ENCODE peak calls at places on chromosomes 7 and 10, in nine cellular contexts. One of them, this sample, is unnamed.

GRCh38 chr10:109969907-109970306 is 37.9 kb upstream of the ADD3 start:
- DNase-seq in choroid plexus epithelial cell: no peak
- DNase-seq in CD8-positive, alpha-beta T cell: no peak
- DNase-seq in AG04449: no peak
- DNase-seq in GM13977: no peak
- DNase-seq in AG09319: no peak
- DNase-seq in uterus: no peak
- DNase-seq in HFFc6: no peak
- DNase-seq in hepatocyte: no peak
- DNase-seq in this sample: no peak

GRCh38 chr10:10605551-10606081 is 412.1 kb upstream of the CELF2 start:
- DNase-seq in choroid plexus epithelial cell: peak; percentile 78
- DNase-seq in CD8-positive, alpha-beta T cell: no peak
- DNase-seq in AG04449: peak; percentile 16
- DNase-seq in GM13977: no peak
- DNase-seq in AG09319: peak; percentile 96
- DNase-seq in uterus: peak; percentile 76
- DNase-seq in HFFc6: peak; percentile 32
- DNase-seq in hepatocyte: peak; percentile 39
- DNase-seq in this sample: no peak

GRCh38 chr10:122492955-122493597 is 31.7 kb downstream of the HTRA1 start:
- DNase-seq in choroid plexus epithelial cell: peak; percentile 53
- DNase-seq in CD8-positive, alpha-beta T cell: no peak
- DNase-seq in AG04449: no peak
- DNase-seq in GM13977: no peak
- DNase-seq in AG09319: peak; percentile 54
- DNase-seq in uterus: peak; percentile 70
- DNase-seq in HFFc6: no peak
- DNase-seq in hepatocyte: peak; percentile 28
- DNase-seq in this sample: no peak

GRCh38 chr7:44152971-44153947 is 12.1 kb upstream of the MYL7 start:
- DNase-seq in choroid plexus epithelial cell: no peak
- DNase-seq in CD8-positive, alpha-beta T cell: no peak
- DNase-seq in AG04449: no peak
- DNase-seq in GM13977: no peak
- DNase-seq in AG09319: no peak
- DNase-seq in uterus: peak; percentile 18
- DNase-seq in HFFc6: no peak
- DNase-seq in hepatocyte: no peak
- DNase-seq in this sample: no peak

GRCh38 chr10:77768046-77768445 is 130.4 kb upstream of the KCNMA1 start:
- DNase-seq in choroid plexus epithelial cell: no peak
- DNase-seq in CD8-positive, alpha-beta T cell: no peak
- DNase-seq in AG04449: no peak
- DNase-seq in GM13977: no peak
- DNase-seq in AG09319: no peak
- DNase-seq in uterus: no peak
- DNase-seq in HFFc6: no peak
- DNase-seq in hepatocyte: no peak
- DNase-seq in this sample: no peak

GRCh38 chr10:102660891-102661613 is 16.8 kb downstream of the TRIM8 start:
- DNase-seq in choroid plexus epithelial cell: peak; percentile 65
- DNase-seq in CD8-positive, alpha-beta T cell: peak; percentile 58
- DNase-seq in AG04449: no peak
- DNase-seq in GM13977: peak; percentile 90
- DNase-seq in AG09319: peak; percentile 41
- DNase-seq in uterus: no peak
- DNase-seq in HFFc6: no peak
- DNase-seq in hepatocyte: peak; percentile 65
- DNase-seq in this sample: peak; percentile 90

GRCh38 chr7:102890292-102890970 is 22.4 kb upstream of the LRRC17 start:
- DNase-seq in choroid plexus epithelial cell: peak; percentile 97
- DNase-seq in CD8-positive, alpha-beta T cell: no peak
- DNase-seq in AG04449: peak; percentile 38
- DNase-seq in GM13977: no peak
- DNase-seq in AG09319: no peak
- DNase-seq in uterus: no peak
- DNase-seq in HFFc6: peak; percentile 46
- DNase-seq in hepatocyte: peak; percentile 35
- DNase-seq in this sample: no peak

GRCh38 chr7:151856516-151856915 is 20.4 kb downstream of the PRKAG2 start:
- DNase-seq in choroid plexus epithelial cell: no peak
- DNase-seq in CD8-positive, alpha-beta T cell: no peak
- DNase-seq in AG04449: no peak
- DNase-seq in GM13977: no peak
- DNase-seq in AG09319: no peak
- DNase-seq in uterus: no peak
- DNase-seq in HFFc6: no peak
- DNase-seq in hepatocyte: no peak
- DNase-seq in this sample: no peak

GRCh38 chr10:132526676-132527075 is 10.9 kb upstream of the INPP5A start:
- DNase-seq in choroid plexus epithelial cell: peak; percentile 52
- DNase-seq in CD8-positive, alpha-beta T cell: no peak
- DNase-seq in AG04449: peak; percentile 70
- DNase-seq in GM13977: no peak
- DNase-seq in AG09319: no peak
- DNase-seq in uterus: no peak
- DNase-seq in HFFc6: peak; percentile 87
- DNase-seq in hepatocyte: no peak
- DNase-seq in this sample: no peak

GRCh38 chr10:17661510-17661909 is 17.6 kb downstream of the STAM start:
- DNase-seq in choroid plexus epithelial cell: no peak
- DNase-seq in CD8-positive, alpha-beta T cell: no peak
- DNase-seq in AG04449: no peak
- DNase-seq in GM13977: no peak
- DNase-seq in AG09319: no peak
- DNase-seq in uterus: no peak
- DNase-seq in HFFc6: no peak
- DNase-seq in hepatocyte: no peak
- DNase-seq in this sample: no peak

DNA sequence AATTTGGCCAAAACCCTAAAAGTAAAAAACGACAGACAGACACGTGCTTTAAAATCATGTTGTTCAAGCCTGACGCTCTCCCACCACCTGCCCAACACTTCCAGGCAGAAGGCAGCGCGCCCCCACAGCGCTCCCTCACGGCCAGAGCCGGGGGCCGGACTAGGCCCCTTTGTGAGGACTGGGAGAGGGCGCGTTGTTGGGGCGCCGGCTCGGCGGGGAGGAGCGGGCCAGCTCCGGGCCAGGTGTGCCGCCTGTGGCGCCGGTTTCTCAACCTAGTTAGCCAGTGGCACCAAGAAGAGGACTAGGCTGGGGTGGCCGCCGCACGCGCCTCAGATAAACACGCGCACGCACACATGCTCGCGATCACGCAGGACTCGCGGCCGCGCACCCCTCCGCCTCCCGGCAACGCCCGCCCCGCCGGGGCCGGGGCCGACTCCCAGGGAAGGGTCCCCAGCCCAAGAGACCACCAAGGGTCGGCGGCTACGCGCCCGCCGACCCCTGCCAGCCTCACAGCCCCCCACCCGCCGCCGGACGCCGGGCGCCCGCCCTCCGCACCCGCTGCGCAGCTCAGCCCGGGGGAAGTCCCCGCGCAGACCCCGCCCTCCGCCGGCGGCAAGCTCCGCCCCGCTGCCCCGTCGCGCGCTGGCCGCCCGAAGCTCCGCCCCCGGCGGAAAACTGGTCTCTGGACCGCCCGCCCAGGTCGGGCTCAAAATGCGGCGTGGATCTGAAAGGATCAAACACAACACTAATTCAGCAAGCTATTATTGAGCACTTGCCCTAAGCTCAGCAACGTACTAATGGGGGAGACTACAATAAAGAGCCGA is at the start of gene IMMP2L:
- DNase-seq in choroid plexus epithelial cell: peak; percentile 88
- DNase-seq in CD8-positive, alpha-beta T cell: peak; percentile 82
- DNase-seq in AG04449: no peak
- DNase-seq in GM13977: peak; percentile 94
- DNase-seq in AG09319: peak; percentile 32
- DNase-seq in uterus: peak; percentile 83
- DNase-seq in HFFc6: peak; percentile 73
- DNase-seq in hepatocyte: peak; percentile 95
- DNase-seq in this sample: peak; percentile 95
- TF ChIP-seq CTCF in choroid plexus epithelial cell: peak; percentile 49
- TF ChIP-seq CTCF in CD8-positive, alpha-beta T cell: peak; percentile 15
- TF ChIP-seq CTCF in AG04449: peak; percentile 54
- TF ChIP-seq CTCF in GM13977: peak; percentile 61
- TF ChIP-seq CTCF in AG09319: peak; percentile 40
- TF ChIP-seq CTCF in uterus: peak; percentile 41
- TF ChIP-seq CTCF in HFFc6: peak; percentile 67
- TF ChIP-seq CTCF in hepatocyte: peak; percentile 50
- TF ChIP-seq CTCF in this sample: peak; percentile 71

GRCh38 chr10:845526-845925 is 86.0 kb downstream of the LARP4B start:
- DNase-seq in choroid plexus epithelial cell: no peak
- DNase-seq in CD8-positive, alpha-beta T cell: no peak
- DNase-seq in AG04449: no peak
- DNase-seq in GM13977: no peak
- DNase-seq in AG09319: no peak
- DNase-seq in uterus: no peak
- DNase-seq in HFFc6: no peak
- DNase-seq in hepatocyte: no peak
- DNase-seq in this sample: no peak

GRCh38 chr10:844552-844951 is 87.0 kb downstream of the LARP4B start:
- DNase-seq in choroid plexus epithelial cell: peak; percentile 57
- DNase-seq in CD8-positive, alpha-beta T cell: no peak
- DNase-seq in AG04449: no peak
- DNase-seq in GM13977: no peak
- DNase-seq in AG09319: no peak
- DNase-seq in uterus: no peak
- DNase-seq in HFFc6: no peak
- DNase-seq in hepatocyte: no peak
- DNase-seq in this sample: no peak

GRCh38 chr10:850093-850492 is 81.4 kb downstream of the LARP4B start:
- DNase-seq in choroid plexus epithelial cell: no peak
- DNase-seq in CD8-positive, alpha-beta T cell: no peak
- DNase-seq in AG04449: no peak
- DNase-seq in GM13977: no peak
- DNase-seq in AG09319: no peak
- DNase-seq in uterus: no peak
- DNase-seq in HFFc6: no peak
- DNase-seq in hepatocyte: no peak
- DNase-seq in this sample: no peak

GRCh38 chr10:851891-852290 is 79.6 kb downstream of the LARP4B start:
- DNase-seq in choroid plexus epithelial cell: no peak
- DNase-seq in CD8-positive, alpha-beta T cell: no peak
- DNase-seq in AG04449: no peak
- DNase-seq in GM13977: peak; percentile 34
- DNase-seq in AG09319: no peak
- DNase-seq in uterus: no peak
- DNase-seq in HFFc6: no peak
- DNase-seq in hepatocyte: no peak
- DNase-seq in this sample: peak; percentile 48

DNA sequence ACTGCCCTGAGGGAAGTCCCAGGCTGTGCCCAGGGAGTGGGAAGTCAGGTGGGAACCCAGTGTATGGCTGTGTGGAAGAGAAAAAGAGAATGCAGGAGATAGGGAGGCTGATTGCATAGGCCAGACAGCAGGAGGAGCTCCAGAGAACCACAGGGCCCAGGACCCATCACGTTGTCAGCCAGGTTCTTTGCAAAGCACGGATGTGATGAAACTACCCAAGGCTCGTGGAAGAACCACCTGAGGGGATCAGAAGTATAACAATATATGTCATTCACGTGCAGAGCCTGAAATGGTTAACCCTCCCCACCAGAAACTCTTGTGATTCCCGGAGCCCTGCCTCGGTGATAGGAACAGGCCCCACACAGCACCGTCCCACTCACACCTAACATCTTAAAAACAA is 83.6 kb downstream of the LARP4B start:
- DNase-seq in choroid plexus epithelial cell: peak; percentile 72
- DNase-seq in CD8-positive, alpha-beta T cell: no peak
- DNase-seq in AG04449: no peak
- DNase-seq in GM13977: no peak
- DNase-seq in AG09319: no peak
- DNase-seq in uterus: no peak
- DNase-seq in HFFc6: no peak
- DNase-seq in hepatocyte: no peak
- DNase-seq in this sample: no peak
- TF ChIP-seq CTCF in choroid plexus epithelial cell: peak; percentile 69
- TF ChIP-seq CTCF in CD8-positive, alpha-beta T cell: no peak
- TF ChIP-seq CTCF in AG04449: peak; percentile 12
- TF ChIP-seq CTCF in GM13977: no peak
- TF ChIP-seq CTCF in AG09319: no peak
- TF ChIP-seq CTCF in uterus: no peak
- TF ChIP-seq CTCF in HFFc6: peak; percentile 13
- TF ChIP-seq CTCF in hepatocyte: no peak
- TF ChIP-seq CTCF in this sample: no peak

GRCh38 chr10:60535427-60535826 is 145.8 kb upstream of the ANK3 start:
- DNase-seq in choroid plexus epithelial cell: no peak
- DNase-seq in CD8-positive, alpha-beta T cell: no peak
- DNase-seq in AG04449: no peak
- DNase-seq in GM13977: no peak
- DNase-seq in AG09319: no peak
- DNase-seq in uterus: no peak
- DNase-seq in HFFc6: no peak
- DNase-seq in hepatocyte: no peak
- DNase-seq in this sample: no peak

GRCh38 chr10:60532691-60533468 is 143.2 kb upstream of the ANK3 start:
- DNase-seq in choroid plexus epithelial cell: no peak
- DNase-seq in CD8-positive, alpha-beta T cell: no peak
- DNase-seq in AG04449: no peak
- DNase-seq in GM13977: no peak
- DNase-seq in AG09319: no peak
- DNase-seq in uterus: no peak
- DNase-seq in HFFc6: no peak
- DNase-seq in hepatocyte: no peak
- DNase-seq in this sample: no peak

GRCh38 chr10:60537697-60538096 is 148.0 kb upstream of the ANK3 start:
- DNase-seq in choroid plexus epithelial cell: no peak
- DNase-seq in CD8-positive, alpha-beta T cell: no peak
- DNase-seq in AG04449: no peak
- DNase-seq in GM13977: no peak
- DNase-seq in AG09319: no peak
- DNase-seq in uterus: no peak
- DNase-seq in HFFc6: no peak
- DNase-seq in hepatocyte: no peak
- DNase-seq in this sample: no peak

GRCh38 chr10:60534791-60535389 is 145.2 kb upstream of the ANK3 start:
- DNase-seq in choroid plexus epithelial cell: no peak
- DNase-seq in CD8-positive, alpha-beta T cell: no peak
- DNase-seq in AG04449: no peak
- DNase-seq in GM13977: no peak
- DNase-seq in AG09319: no peak
- DNase-seq in uterus: no peak
- DNase-seq in HFFc6: no peak
- DNase-seq in hepatocyte: no peak
- DNase-seq in this sample: no peak

GRCh38 chr10:60536529-60537114 is 146.9 kb upstream of the ANK3 start:
- DNase-seq in choroid plexus epithelial cell: peak; percentile 71
- DNase-seq in CD8-positive, alpha-beta T cell: no peak
- DNase-seq in AG04449: no peak
- DNase-seq in GM13977: no peak
- DNase-seq in AG09319: no peak
- DNase-seq in uterus: no peak
- DNase-seq in HFFc6: peak; percentile 17
- DNase-seq in hepatocyte: no peak
- DNase-seq in this sample: no peak
- TF ChIP-seq CTCF in choroid plexus epithelial cell: no peak
- TF ChIP-seq CTCF in CD8-positive, alpha-beta T cell: no peak
- TF ChIP-seq CTCF in AG04449: no peak
- TF ChIP-seq CTCF in GM13977: no peak
- TF ChIP-seq CTCF in AG09319: no peak
- TF ChIP-seq CTCF in uterus: no peak
- TF ChIP-seq CTCF in HFFc6: no peak
- TF ChIP-seq CTCF in hepatocyte: no peak
- TF ChIP-seq CTCF in this sample: no peak

GRCh38 chr7:131040467-131040932 is 287.2 kb upstream of the MKLN1 start:
- DNase-seq in choroid plexus epithelial cell: peak; percentile 84
- DNase-seq in CD8-positive, alpha-beta T cell: no peak
- DNase-seq in AG04449: no peak
- DNase-seq in GM13977: peak; percentile 68
- DNase-seq in AG09319: no peak
- DNase-seq in uterus: peak; percentile 66
- DNase-seq in HFFc6: peak; percentile 63
- DNase-seq in hepatocyte: peak; percentile 79
- DNase-seq in this sample: peak; percentile 64
- TF ChIP-seq CTCF in choroid plexus epithelial cell: peak; percentile 92
- TF ChIP-seq CTCF in CD8-positive, alpha-beta T cell: peak; percentile 94
- TF ChIP-seq CTCF in AG04449: peak; percentile 75
- TF ChIP-seq CTCF in GM13977: peak; percentile 87
- TF ChIP-seq CTCF in AG09319: peak; percentile 96
- TF ChIP-seq CTCF in uterus: peak; percentile 77
- TF ChIP-seq CTCF in HFFc6: peak; percentile 96
- TF ChIP-seq CTCF in hepatocyte: peak; percentile 93
- TF ChIP-seq CTCF in this sample: peak; percentile 79